ENCODE peak calls at places on chromosomes 2 and 18, in nine cellular contexts. U is tibial nerve, P is hepatocyte, W is K562, H is PC-3, T is stomach, O is lower lobe of right lung, V is spleen, K is right atrium auricular region. A is an unnamed sample. For H3K9me3, the result is how much of the 10 kb centered on the place peaks cover.

GRCh38 chr2:48248251-48248933 is 281.6 kb upstream of the STON1 start:
- DNase-seq in U (no peak), P (peak), W (no peak), H (peak), T (no peak), O (no peak), V (no peak), K (no peak), A (no peak)

GRCh38 chr2:232276084-232276738 is 102.3 kb upstream of the ALPP start:
- DNase-seq in U (no peak), P (no peak), W (no peak), H (no peak), T (no peak), O (no peak), V (no peak), K (no peak), A (no peak)

GRCh38 chr2:212915121-212915782 is 236.2 kb downstream of the IKZF2 start:
- DNase-seq in U (no peak), P (no peak), W (no peak), H (peak), T (no peak), O (no peak), V (no peak), K (no peak), A (no peak)

GRCh38 chr2:23384551-23385349 is at the start of gene KLHL29:
- DNase-seq in U (peak), P (peak), W (peak), H (peak), T (peak), O (peak), V (peak), K (peak), A (peak)

GRCh38 chr2:190462611-190463010 is 54.5 kb downstream of the MFSD6 start:
- DNase-seq in U (no peak), P (no peak), W (no peak), H (no peak), T (no peak), O (no peak), V (no peak), K (no peak), A (no peak)

GRCh38 chr2:64622443-64623231 is 31.1 kb downstream of the SERTAD2 start:
- DNase-seq in U (no peak), P (no peak), W (no peak), H (no peak), T (peak), O (no peak), V (peak), K (no peak), A (no peak)

GRCh38 chr2:233445152-233445830 is 91.0 kb downstream of the DGKD start:
- DNase-seq in U (no peak), P (no peak), W (no peak), H (no peak), T (no peak), O (peak), V (peak), K (no peak), A (no peak)

GRCh38 chr18:44961288-44961687 is 280.6 kb downstream of the SETBP1 start:
- DNase-seq in U (no peak), P (no peak), W (no peak), H (no peak), T (no peak), O (no peak), V (no peak), K (no peak), A (no peak)

GRCh38 chr2:223563462-223563861 is 38.7 kb downstream of the SCG2 start:
- DNase-seq in U (no peak), P (peak), W (peak), H (peak), T (no peak), O (no peak), V (no peak), K (no peak), A (no peak)

GRCh38 chr2:161362568-161363166 is 53.4 kb upstream of the TBR1 start:
- DNase-seq in U (no peak), P (no peak), W (no peak), H (no peak), T (no peak), O (no peak), V (peak), K (no peak), A (no peak)

GRCh38 chr2:30758315-30758714 is 48.9 kb downstream of the CAPN13 start:
- DNase-seq in U (no peak), P (no peak), W (no peak), H (no peak), T (no peak), O (no peak), V (peak), K (no peak), A (no peak)

GRCh38 chr18:35816003-35816402 is 156.5 kb upstream of the RMP24 start:
- DNase-seq in U (no peak), P (no peak), W (no peak), H (no peak), T (no peak), O (no peak), V (no peak), K (no peak), A (no peak)

GRCh38 chr2:134367915-134368911 is 114.3 kb downstream of the MGAT5 start:
- DNase-seq in U (no peak), P (peak), W (no peak), H (no peak), T (peak), O (no peak), V (no peak), K (no peak), A (no peak)

GRCh38 chr2:23788100-23788499 is 138.8 kb downstream of the ATAD2B start:
- DNase-seq in U (no peak), P (no peak), W (no peak), H (peak), T (no peak), O (no peak), V (no peak), K (no peak), A (no peak)

GRCh38 chr2:241739651-241740050 is 5.2 kb downstream of the D2HGDH start:
- DNase-seq in U (no peak), P (no peak), W (no peak), H (peak), T (no peak), O (no peak), V (no peak), K (no peak), A (no peak)

GRCh38 chr2:218648473-218649100 is 10.8 kb downstream of the ZNF142 start:
- DNase-seq in U (peak), P (peak), W (peak), H (peak), T (peak), O (no peak), V (no peak), K (no peak), A (no peak)

GRCh38 chr2:126975671-126976655 is 77.3 kb downstream of the TEX51 start:
- DNase-seq in U (no peak), P (no peak), W (no peak), H (no peak), T (no peak), O (no peak), V (no peak), K (no peak), A (no peak)

GRCh38 chr18:3998698-3999333 is 456.3 kb downstream of the DLGAP1 start:
- DNase-seq in U (peak), P (peak), W (peak), H (peak), T (no peak), O (no peak), V (no peak), K (no peak), A (no peak)

GRCh38 chr2:181715033-181715630 is 34.8 kb upstream of the NEUROD1 start:
- DNase-seq in U (peak), P (peak), W (peak), H (peak), T (peak), O (peak), V (no peak), K (peak), A (peak)

DNA sequence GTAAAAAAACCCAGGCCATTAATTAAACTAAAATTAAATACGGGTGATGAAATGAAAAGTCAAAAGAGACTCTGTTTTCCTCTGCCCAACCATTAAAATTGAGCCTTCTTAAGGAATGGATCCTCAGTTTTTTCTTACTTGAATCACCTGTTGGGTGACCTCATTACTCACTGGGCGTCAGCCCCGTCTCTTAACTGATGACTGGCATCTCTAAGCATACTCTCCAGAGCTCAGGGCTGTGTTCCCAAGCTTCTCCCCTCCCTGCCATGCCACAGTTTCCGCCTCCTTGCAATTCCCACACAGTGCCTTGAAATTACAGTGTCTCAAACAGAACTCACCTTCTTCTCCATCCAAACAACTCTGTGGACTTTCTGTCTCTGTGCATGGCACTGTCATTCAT is 421.1 kb upstream of the CELF4 start:
- DNase-seq in U (no peak), P (no peak), W (no peak), H (no peak), T (no peak), O (no peak), V (no peak), K (no peak), A (no peak)
- H3K27ac ChIP-seq in U (no peak), P (no peak), W (no peak), H (no peak), T (no peak), O (no peak), V (no peak), K (no peak), A (no peak)

DNA sequence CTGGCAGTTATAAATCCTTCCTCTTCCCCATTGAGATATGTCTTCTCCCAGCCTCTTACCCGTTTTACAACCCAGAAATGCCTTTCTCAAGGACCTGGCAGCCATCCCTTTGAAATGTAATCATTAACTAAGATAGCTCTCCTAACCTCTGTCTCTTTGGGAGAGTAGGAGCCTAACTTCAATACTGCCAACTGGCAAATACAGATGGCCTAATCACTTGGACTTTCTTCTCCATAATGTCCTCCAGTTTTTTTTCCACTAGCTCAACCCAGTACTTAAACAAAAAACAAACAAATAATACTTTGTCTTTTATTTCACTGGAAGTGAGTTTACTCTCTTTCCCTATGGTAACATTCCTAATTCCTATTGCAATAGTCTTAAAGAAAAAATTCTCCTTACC is 1391.1 kb downstream of the SUCLG1 start:
- DNase-seq in U (no peak), P (peak), W (no peak), H (no peak), T (no peak), O (no peak), V (no peak), K (no peak), A (no peak)
- H3K9me3 ChIP-seq in U (under half), P (under half), W (under half), H (under half), T (under half), O (under half), V (under half), K (under half), A (under half)

GRCh38 chr2:41907716-41908328 is 140.0 kb upstream of the PKDCC start:
- DNase-seq in U (no peak), P (peak), W (peak), H (peak), T (no peak), O (no peak), V (no peak), K (no peak), A (no peak)
- H3K27ac ChIP-seq in U (no peak), P (peak), W (no peak), H (no peak), T (no peak), O (no peak), V (no peak), K (no peak), A (no peak)

DNA sequence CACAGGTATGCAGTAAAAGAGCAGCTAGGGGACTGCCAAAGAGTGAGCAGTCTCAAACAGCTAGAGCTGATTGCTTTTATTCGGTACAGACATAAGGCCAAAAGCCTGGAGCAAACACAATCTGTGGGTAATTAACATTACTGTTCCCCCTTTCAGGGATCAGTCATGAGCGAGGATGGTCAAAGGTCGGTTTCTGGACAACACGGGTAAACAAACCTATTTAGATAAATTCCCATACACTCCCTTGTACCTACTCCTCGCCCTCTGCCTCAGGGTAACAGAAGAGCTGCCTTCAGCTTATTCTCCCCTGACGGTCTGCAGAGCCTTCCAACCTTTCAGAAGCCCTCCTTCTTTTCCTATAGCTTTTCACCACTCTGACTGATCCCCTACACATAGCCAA is 586.0 kb downstream of the SUCLG1 start:
- DNase-seq in U (no peak), P (no peak), W (no peak), H (no peak), T (no peak), O (no peak), V (no peak), K (no peak), A (no peak)
- H3K9me3 ChIP-seq in U (under half), P (under half), W (under half), H (under half), T (under half), O (under half), V (under half), K (under half), A (under half)

A was measured in breast epithelium.